ENCODE peak calls at places on chromosomes 7 and 10, in five cellular contexts. W, K, P, I and Z are unnamed samples.

GRCh38 chr10:56068040-56068439 is 293.0 kb downstream of the ZWINT start:
- DNase-seq in W (no peak), K (no peak), P (no peak), I (no peak), Z (no peak)

GRCh38 chr10:101241840-101242707 is 12.8 kb upstream of the LBX1 start:
- DNase-seq in W (no peak), K (no peak), P (no peak), I (peak), Z (no peak)

GRCh38 chr10:88254091-88254490 is 329.0 kb downstream of the RNLS start:
- DNase-seq in W (peak), K (peak), P (no peak), I (peak), Z (peak)

GRCh38 chr7:158329014-158329610 is 258.5 kb downstream of the PTPRN2 start:
- DNase-seq in W (no peak), K (no peak), P (no peak), I (no peak), Z (no peak)

GRCh38 chr10:131129544-131129943 is 182.0 kb downstream of the TCERG1L start:
- DNase-seq in W (no peak), K (no peak), P (no peak), I (no peak), Z (no peak)

GRCh38 chr7:141533149-141533949 is 17.9 kb upstream of the AGK start:
- DNase-seq in W (no peak), K (peak), P (peak), I (peak), Z (peak)

GRCh38 chr7:49094866-49095265 is 170.5 kb downstream of the CDC14C start:
- DNase-seq in W (no peak), K (no peak), P (no peak), I (no peak), Z (no peak)

GRCh38 chr10:21069929-21070363 is 172.8 kb upstream of the NEBL start:
- DNase-seq in W (no peak), K (no peak), P (peak), I (no peak), Z (no peak)

GRCh38 chr10:63700209-63700934 is 179.2 kb downstream of the REEP3 start:
- DNase-seq in W (peak), K (peak), P (no peak), I (peak), Z (peak)

GRCh38 chr10:121409466-121410104 is 188.7 kb downstream of the FGFR2 start:
- DNase-seq in W (no peak), K (no peak), P (no peak), I (no peak), Z (peak)

GRCh38 chr7:25495342-25495855 is 267.1 kb upstream of the NPVF start:
- DNase-seq in W (no peak), K (no peak), P (peak), I (no peak), Z (no peak)

GRCh38 chr10:114044251-114045070 is 795 bp downstream of the ADRB1 start:
- DNase-seq in W (no peak), K (no peak), P (no peak), I (no peak), Z (no peak)

GRCh38 chr10:64430690-64431323 is 909.6 kb downstream of the REEP3 start:
- DNase-seq in W (no peak), K (no peak), P (peak), I (peak), Z (peak)

GRCh38 chr7:6168469-6168868 is 104.0 kb downstream of the CYTH3 start:
- DNase-seq in W (no peak), K (no peak), P (no peak), I (no peak), Z (no peak)

GRCh38 chr7:27462575-27463270 is 200.0 kb downstream of the HIBADH start:
- DNase-seq in W (no peak), K (no peak), P (no peak), I (no peak), Z (no peak)

GRCh38 chr7:35630573-35630972 is 64.4 kb downstream of the HERPUD2 start:
- DNase-seq in W (no peak), K (peak), P (no peak), I (peak), Z (no peak)

GRCh38 chr7:133529861-133530260 is 277.0 kb downstream of the EXOC4 start:
- DNase-seq in W (no peak), K (no peak), P (peak), I (no peak), Z (no peak)

GRCh38 chr7:151245360-151246160 is 2.9 kb downstream of the SMARCD3 start:
- DNase-seq in W (no peak), K (no peak), P (peak), I (no peak), Z (no peak)

GRCh38 chr7:86818903-86819302 is 175.2 kb downstream of the GRM3 start:
- DNase-seq in W (no peak), K (no peak), P (no peak), I (no peak), Z (no peak)

GRCh38 chr7:151684408-151685175 is 164.9 kb upstream of the RHEB start:
- DNase-seq in W (no peak), K (peak), P (no peak), I (peak), Z (no peak)

GRCh38 chr7:194996-195829 is 2.8 kb downstream of the FAM20C start:
- DNase-seq in W (peak), K (peak), P (no peak), I (peak), Z (no peak)

GRCh38 chr10:21030096-21030495 is 133.0 kb upstream of the NEBL start:
- DNase-seq in W (no peak), K (no peak), P (no peak), I (no peak), Z (no peak)

GRCh38 chr10:74977072-74977471 is 134.4 kb upstream of the SAMD8 start:
- DNase-seq in W (no peak), K (no peak), P (no peak), I (no peak), Z (no peak)

GRCh38 chr10:73781548-73781878 is 335 bp upstream of the CHCHD1 start:
- DNase-seq in W (no peak), K (no peak), P (no peak), I (no peak), Z (no peak)

GRCh38 chr7:115269486-115269885 is 347.6 kb downstream of the MDFIC start:
- DNase-seq in W (no peak), K (peak), P (no peak), I (no peak), Z (no peak)

GRCh38 chr10:72334832-72335393 is 19.8 kb downstream of the DNAJB12 start:
- DNase-seq in W (no peak), K (peak), P (no peak), I (peak), Z (peak)
- H3K4me3 ChIP-seq in W (no peak), K (no peak), P (no peak), I (no peak), Z (no peak)

GRCh38 chr10:43854042-43854441 is 205.4 kb upstream of the ZNF32 start:
- DNase-seq in W (peak), K (no peak), P (no peak), I (peak), Z (no peak)
- TF ChIP-seq CTCF in W (no peak), K (no peak), P (no peak), I (peak), Z (no peak)

DNA sequence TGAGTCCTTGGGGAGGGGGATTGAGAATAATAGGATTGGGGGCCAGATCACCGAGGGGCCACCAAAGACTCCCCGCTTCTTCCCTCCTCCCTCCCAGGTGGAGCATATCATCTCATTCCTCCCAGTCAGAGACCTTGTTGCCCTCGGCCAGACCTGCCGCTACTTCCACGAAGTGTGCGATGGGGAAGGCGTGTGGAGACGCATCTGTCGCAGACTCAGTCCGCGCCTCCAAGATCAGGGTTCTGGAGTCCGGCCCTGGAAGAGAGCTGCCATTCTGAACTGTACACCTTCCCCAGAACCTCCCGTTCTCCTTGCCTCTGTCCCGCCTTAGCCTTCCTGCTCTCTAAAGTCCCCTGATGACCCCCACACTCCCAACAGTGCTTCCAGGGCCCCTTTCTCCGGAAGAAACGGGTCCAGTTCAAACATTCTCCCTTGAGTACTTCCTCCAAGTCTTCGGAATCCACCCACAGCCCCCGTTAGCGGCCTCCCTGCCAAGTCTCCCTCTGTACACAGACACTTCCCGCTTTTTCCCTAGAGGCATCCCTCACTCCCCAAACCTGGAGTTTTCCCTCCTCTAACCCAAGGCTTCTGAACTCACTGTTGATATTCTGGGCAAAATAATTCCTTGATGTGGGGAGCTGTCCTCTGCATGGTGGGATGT is 4.1 kb downstream of the FBXO24 start:
- DNase-seq in W (no peak), K (no peak), P (no peak), I (no peak), Z (no peak)
- H3K4me3 ChIP-seq in W (no peak), K (no peak), P (no peak), I (no peak), Z (no peak)

DNA sequence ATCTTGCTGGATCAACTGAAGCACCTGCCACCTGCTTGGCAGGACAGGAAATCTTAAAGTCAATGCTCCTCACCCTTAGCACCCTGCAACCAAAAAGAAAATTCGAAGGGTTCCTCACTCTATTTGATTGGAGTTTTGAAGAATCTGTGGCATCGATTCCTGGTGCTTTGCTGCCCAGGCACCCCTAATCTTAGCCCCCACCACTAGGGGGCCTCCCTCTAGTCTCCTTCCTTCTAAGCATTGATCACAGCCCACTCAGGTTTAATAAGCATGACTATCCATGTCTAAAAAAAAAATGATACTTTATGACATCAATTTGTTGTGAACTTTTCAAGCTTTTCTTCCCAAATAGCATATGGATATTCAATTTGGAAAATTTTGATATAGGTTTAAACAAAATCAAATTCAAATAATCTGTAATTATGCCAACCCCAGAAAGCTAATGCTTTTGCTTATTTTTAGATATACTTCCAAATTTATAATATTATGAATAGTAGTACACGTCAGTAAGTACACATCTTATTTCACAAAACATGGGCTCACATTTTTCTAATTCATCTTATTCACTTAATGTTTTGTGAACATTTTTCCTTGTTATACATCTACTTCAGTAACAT is 45.3 kb downstream of the NRG3 start:
- DNase-seq in W (no peak), K (no peak), P (peak), I (no peak), Z (no peak)
- TF ChIP-seq CTCF in W (no peak), K (no peak), P (peak), I (no peak), Z (peak)

GRCh38 chr10:71735709-71736569 is 16.4 kb upstream of the C10orf105 start:
- DNase-seq in W (no peak), K (no peak), P (no peak), I (no peak), Z (no peak)
- H3K4me3 ChIP-seq in W (no peak), K (no peak), P (no peak), I (no peak), Z (no peak)

DNA sequence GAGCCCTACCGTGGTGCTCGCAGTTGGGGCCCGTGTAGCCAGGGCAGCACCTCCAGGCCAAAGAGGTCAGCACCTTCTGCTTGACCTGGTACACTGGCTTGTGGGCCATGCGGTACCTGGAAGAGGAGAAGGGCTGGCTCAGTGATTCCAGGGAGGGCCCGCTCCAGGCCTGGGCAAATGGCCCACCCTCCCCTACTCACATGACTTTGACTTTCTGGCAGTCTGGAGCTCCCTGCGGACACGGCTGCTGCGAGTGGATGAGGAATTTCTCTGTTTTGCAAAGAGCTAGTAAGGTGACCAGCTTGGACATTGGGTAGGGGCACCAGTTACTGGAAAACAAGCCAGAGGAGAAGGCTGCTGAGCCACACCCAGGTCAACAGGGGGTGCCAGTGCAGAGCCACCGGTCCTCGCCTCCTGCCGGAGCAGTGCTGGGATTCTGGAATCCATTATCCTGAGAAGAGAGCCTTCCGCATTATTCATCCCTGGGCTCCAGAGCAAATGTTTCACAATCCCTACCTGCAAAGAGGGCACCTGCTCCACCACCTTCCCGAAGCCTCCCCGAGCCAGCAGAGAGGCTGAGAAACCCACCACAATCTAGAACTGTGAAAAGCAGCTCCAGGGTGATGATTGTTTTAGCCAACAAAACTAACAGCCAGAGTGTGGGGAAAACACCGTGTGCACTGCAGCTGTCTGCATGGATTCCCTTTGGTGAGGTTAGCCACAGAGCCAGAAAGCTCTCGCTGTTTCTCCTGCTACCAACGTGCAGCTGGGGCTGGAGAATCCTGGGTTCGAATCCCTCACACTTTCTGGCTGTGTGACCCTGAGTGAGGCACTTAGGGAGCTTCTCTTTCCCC is 11.8 kb downstream of the MMRN2 start:
- DNase-seq in W (no peak), K (peak), P (peak), I (peak), Z (no peak)
- TF ChIP-seq CTCF in W (peak), K (peak), P (peak), I (peak), Z (peak)

DNA sequence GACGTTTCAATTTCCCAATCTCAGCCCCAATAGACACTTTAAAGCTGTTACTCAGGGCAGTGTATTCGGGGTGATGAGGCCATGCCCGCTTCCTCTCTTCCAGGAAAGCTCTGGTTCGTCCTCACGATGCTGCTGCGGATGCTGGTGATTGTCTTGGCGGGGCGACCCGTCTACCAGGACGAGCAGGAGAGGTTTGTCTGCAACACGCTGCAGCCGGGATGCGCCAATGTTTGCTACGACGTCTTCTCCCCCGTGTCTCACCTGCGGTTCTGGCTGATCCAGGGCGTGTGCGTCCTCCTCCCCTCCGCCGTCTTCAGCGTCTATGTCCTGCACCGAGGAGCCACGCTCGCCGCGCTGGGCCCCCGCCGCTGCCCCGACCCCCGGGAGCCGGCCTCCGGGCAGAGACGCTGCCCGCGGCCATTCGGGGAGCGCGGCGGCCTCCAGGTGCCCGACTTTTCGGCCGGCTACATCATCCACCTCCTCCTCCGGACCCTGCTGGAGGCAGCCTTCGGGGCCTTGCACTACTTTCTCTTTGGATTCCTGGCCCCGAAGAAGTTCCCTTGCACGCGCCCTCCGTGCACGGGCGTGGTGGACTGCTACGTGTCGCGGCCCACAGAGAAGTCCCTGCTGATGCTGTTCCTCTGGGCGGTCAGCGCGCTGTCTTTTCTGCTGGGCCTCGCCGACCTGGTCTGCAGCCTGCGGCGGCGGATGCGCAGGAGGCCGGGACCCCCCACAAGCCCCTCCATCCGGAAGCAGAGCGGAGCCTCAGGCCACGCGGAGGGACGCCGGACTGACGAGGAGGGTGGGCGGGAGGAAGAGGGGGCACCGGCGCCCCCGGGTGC is 2.6 kb downstream of the GJD4 start:
- DNase-seq in W (no peak), K (peak), P (no peak), I (no peak), Z (no peak)
- H3K4me3 ChIP-seq in W (peak), K (peak), P (no peak), I (peak), Z (peak)

GRCh38 chr10:116864436-116864835 is 15.1 kb downstream of the ENO4 start:
- DNase-seq in W (no peak), K (no peak), P (no peak), I (no peak), Z (no peak)
- TF ChIP-seq CTCF in W (no peak), K (no peak), P (no peak), I (no peak), Z (no peak)